ENCODE peak calls at places on chromosomes 16 and 17, in seven cellular contexts. One of them, this sample, is unnamed.

GRCh38 chr17:61966201-61966600 is 38.4 kb upstream of the INTS2 start:
- DNase-seq in fibroblast of the aortic adventitia: no peak
- DNase-seq in left ventricle myocardium inferior: no peak
- DNase-seq in kidney: no peak
- DNase-seq in fibroblast of pulmonary artery: no peak
- DNase-seq in tibial artery: no peak
- DNase-seq in AG10803: no peak
- DNase-seq in this sample: no peak

GRCh38 chr16:49158029-49158642 is 123.5 kb downstream of the CBLN1 start:
- DNase-seq in tibial artery: no peak
- DNase-seq in left ventricle myocardium inferior: peak
- DNase-seq in fibroblast of pulmonary artery: peak
- DNase-seq in AG10803: no peak
- DNase-seq in fibroblast of the aortic adventitia: peak
- DNase-seq in kidney: no peak
- DNase-seq in this sample: no peak

GRCh38 chr16:86383488-86384262 is 126.7 kb upstream of the FOXF1 start:
- DNase-seq in tibial artery: peak
- DNase-seq in AG10803: peak
- DNase-seq in left ventricle myocardium inferior: no peak
- DNase-seq in fibroblast of the aortic adventitia: peak
- DNase-seq in kidney: no peak
- DNase-seq in fibroblast of pulmonary artery: peak
- DNase-seq in this sample: peak

GRCh38 chr16:29664133-29664912 is 1.3 kb downstream of the SPN start:
- DNase-seq in AG10803: no peak
- DNase-seq in tibial artery: no peak
- DNase-seq in kidney: peak
- DNase-seq in fibroblast of pulmonary artery: no peak
- DNase-seq in fibroblast of the aortic adventitia: no peak
- DNase-seq in left ventricle myocardium inferior: no peak
- DNase-seq in this sample: no peak

GRCh38 chr17:70552982-70553334 is 383.6 kb downstream of the KCNJ2 start:
- DNase-seq in AG10803: no peak
- DNase-seq in tibial artery: no peak
- DNase-seq in fibroblast of the aortic adventitia: no peak
- DNase-seq in left ventricle myocardium inferior: no peak
- DNase-seq in kidney: no peak
- DNase-seq in fibroblast of pulmonary artery: no peak
- DNase-seq in this sample: no peak

GRCh38 chr16:81555660-81556059 is 111.1 kb downstream of the CMIP start:
- DNase-seq in fibroblast of pulmonary artery: no peak
- DNase-seq in kidney: no peak
- DNase-seq in tibial artery: no peak
- DNase-seq in fibroblast of the aortic adventitia: no peak
- DNase-seq in left ventricle myocardium inferior: no peak
- DNase-seq in AG10803: no peak
- DNase-seq in this sample: no peak

GRCh38 chr17:15973016-15973415 is 26.5 kb downstream of the ZSWIM7 start:
- DNase-seq in AG10803: no peak
- DNase-seq in kidney: no peak
- DNase-seq in left ventricle myocardium inferior: no peak
- DNase-seq in fibroblast of pulmonary artery: no peak
- DNase-seq in tibial artery: no peak
- DNase-seq in fibroblast of the aortic adventitia: no peak
- DNase-seq in this sample: no peak

GRCh38 chr16:4624827-4625616 is 396 bp downstream of the MGRN1 start:
- DNase-seq in fibroblast of pulmonary artery: peak
- DNase-seq in kidney: peak
- DNase-seq in fibroblast of the aortic adventitia: peak
- DNase-seq in left ventricle myocardium inferior: peak
- DNase-seq in tibial artery: peak
- DNase-seq in AG10803: peak
- DNase-seq in this sample: peak

GRCh38 chr16:680967-681745 is 946 bp downstream of the STUB1 start:
- DNase-seq in tibial artery: no peak
- DNase-seq in AG10803: peak
- DNase-seq in fibroblast of the aortic adventitia: peak
- DNase-seq in kidney: no peak
- DNase-seq in fibroblast of pulmonary artery: peak
- DNase-seq in left ventricle myocardium inferior: no peak
- DNase-seq in this sample: no peak

GRCh38 chr16:8962393-8963009 is 1.2 kb downstream of the USP7 start:
- DNase-seq in tibial artery: no peak
- DNase-seq in AG10803: no peak
- DNase-seq in fibroblast of pulmonary artery: no peak
- DNase-seq in kidney: peak
- DNase-seq in left ventricle myocardium inferior: no peak
- DNase-seq in fibroblast of the aortic adventitia: peak
- DNase-seq in this sample: no peak

GRCh38 chr17:65294184-65294719 is 157.1 kb downstream of the RGS9 start:
- DNase-seq in left ventricle myocardium inferior: peak
- DNase-seq in AG10803: peak
- DNase-seq in fibroblast of the aortic adventitia: peak
- DNase-seq in kidney: peak
- DNase-seq in fibroblast of pulmonary artery: peak
- DNase-seq in tibial artery: peak
- DNase-seq in this sample: peak

GRCh38 chr17:10745231-10745630 is 15.4 kb upstream of the TMEM220 start:
- DNase-seq in left ventricle myocardium inferior: no peak
- DNase-seq in fibroblast of pulmonary artery: no peak
- DNase-seq in kidney: no peak
- DNase-seq in tibial artery: no peak
- DNase-seq in fibroblast of the aortic adventitia: no peak
- DNase-seq in AG10803: peak
- DNase-seq in this sample: peak

GRCh38 chr17:76893623-76894358 is 25.6 kb downstream of the MGAT5B start:
- DNase-seq in fibroblast of the aortic adventitia: no peak
- DNase-seq in left ventricle myocardium inferior: no peak
- DNase-seq in fibroblast of pulmonary artery: no peak
- DNase-seq in AG10803: no peak
- DNase-seq in kidney: no peak
- DNase-seq in tibial artery: no peak
- DNase-seq in this sample: no peak

GRCh38 chr16:582614-583331 is 7.1 kb upstream of the RAB40C start:
- DNase-seq in kidney: no peak
- DNase-seq in AG10803: no peak
- DNase-seq in left ventricle myocardium inferior: no peak
- DNase-seq in tibial artery: no peak
- DNase-seq in fibroblast of pulmonary artery: no peak
- DNase-seq in fibroblast of the aortic adventitia: no peak
- DNase-seq in this sample: no peak

GRCh38 chr16:29943846-29944669 is 17.8 kb upstream of the TMEM219 start:
- DNase-seq in tibial artery: peak
- DNase-seq in kidney: no peak
- DNase-seq in fibroblast of the aortic adventitia: peak
- DNase-seq in fibroblast of pulmonary artery: peak
- DNase-seq in left ventricle myocardium inferior: no peak
- DNase-seq in AG10803: peak
- DNase-seq in this sample: peak

GRCh38 chr16:68377667-68378420 is 67.0 kb downstream of the PRMT7 start:
- DNase-seq in tibial artery: no peak
- DNase-seq in AG10803: no peak
- DNase-seq in kidney: no peak
- DNase-seq in fibroblast of the aortic adventitia: peak
- DNase-seq in fibroblast of pulmonary artery: peak
- DNase-seq in left ventricle myocardium inferior: no peak
- DNase-seq in this sample: no peak

GRCh38 chr17:78013683-78014467 is 55.4 kb downstream of the TNRC6C start:
- DNase-seq in AG10803: peak
- DNase-seq in fibroblast of the aortic adventitia: peak
- DNase-seq in kidney: no peak
- DNase-seq in left ventricle myocardium inferior: no peak
- DNase-seq in fibroblast of pulmonary artery: peak
- DNase-seq in tibial artery: peak
- DNase-seq in this sample: peak

GRCh38 chr17:40606548-40607353 is 40.9 kb downstream of the SMARCE1 start:
- DNase-seq in kidney: no peak
- DNase-seq in fibroblast of the aortic adventitia: no peak
- DNase-seq in tibial artery: no peak
- DNase-seq in left ventricle myocardium inferior: no peak
- DNase-seq in AG10803: no peak
- DNase-seq in fibroblast of pulmonary artery: no peak
- DNase-seq in this sample: no peak

GRCh38 chr16:57025941-57026777 is 36.8 kb downstream of the NLRC5 start:
- DNase-seq in left ventricle myocardium inferior: no peak
- DNase-seq in tibial artery: no peak
- DNase-seq in kidney: no peak
- DNase-seq in fibroblast of the aortic adventitia: no peak
- DNase-seq in AG10803: no peak
- DNase-seq in fibroblast of pulmonary artery: no peak
- DNase-seq in this sample: peak

GRCh38 chr17:67289174-67289876 is 44.3 kb upstream of the HELZ start:
- DNase-seq in kidney: peak
- DNase-seq in tibial artery: peak
- DNase-seq in left ventricle myocardium inferior: peak
- DNase-seq in fibroblast of the aortic adventitia: peak
- DNase-seq in fibroblast of pulmonary artery: peak
- DNase-seq in AG10803: peak
- DNase-seq in this sample: peak

GRCh38 chr16:49491111-49491670 is 117.6 kb downstream of the C16orf78 start:
- DNase-seq in left ventricle myocardium inferior: no peak
- DNase-seq in fibroblast of the aortic adventitia: no peak
- DNase-seq in tibial artery: peak
- DNase-seq in kidney: no peak
- DNase-seq in fibroblast of pulmonary artery: no peak
- DNase-seq in AG10803: no peak
- DNase-seq in this sample: peak

DNA sequence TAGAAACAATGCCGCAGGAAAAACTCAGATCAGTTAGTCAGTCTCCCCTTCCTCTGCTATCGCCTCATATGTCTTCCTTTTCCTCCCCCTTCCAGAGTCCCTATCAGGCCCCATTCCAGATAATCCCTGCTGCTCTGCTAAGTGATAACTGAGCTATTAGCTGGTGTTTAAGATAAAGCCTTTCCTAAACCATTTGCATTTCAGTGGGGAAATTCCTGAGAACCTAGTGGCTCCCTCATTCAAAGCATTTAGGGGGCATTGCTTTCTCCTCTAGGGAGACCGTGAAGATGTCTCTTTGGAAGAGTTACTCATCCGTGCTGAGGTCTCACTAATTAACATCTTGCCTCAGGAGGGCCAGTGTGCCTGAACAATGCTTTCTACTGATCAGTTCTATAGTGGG is 401.6 kb downstream of the NPIPA7 start:
- DNase-seq in kidney: no peak
- DNase-seq in tibial artery: no peak
- DNase-seq in fibroblast of the aortic adventitia: no peak
- DNase-seq in fibroblast of pulmonary artery: no peak
- DNase-seq in left ventricle myocardium inferior: no peak
- DNase-seq in AG10803: no peak
- DNase-seq in this sample: no peak
- H3K4me3 ChIP-seq in kidney: no peak
- H3K4me3 ChIP-seq in tibial artery: no peak
- H3K4me3 ChIP-seq in fibroblast of the aortic adventitia: no peak
- H3K4me3 ChIP-seq in fibroblast of pulmonary artery: no peak
- H3K4me3 ChIP-seq in left ventricle myocardium inferior: no peak
- H3K4me3 ChIP-seq in AG10803: no peak
- H3K4me3 ChIP-seq in this sample: no peak

GRCh38 chr17:18946536-18946935 is 5.4 kb upstream of the SLC5A10 start:
- DNase-seq in fibroblast of the aortic adventitia: no peak
- DNase-seq in AG10803: no peak
- DNase-seq in kidney: no peak
- DNase-seq in fibroblast of pulmonary artery: no peak
- DNase-seq in left ventricle myocardium inferior: no peak
- DNase-seq in tibial artery: no peak
- DNase-seq in this sample: no peak

GRCh38 chr17:18944646-18945045 is 7.3 kb upstream of the SLC5A10 start:
- DNase-seq in fibroblast of the aortic adventitia: no peak
- DNase-seq in tibial artery: no peak
- DNase-seq in left ventricle myocardium inferior: no peak
- DNase-seq in kidney: no peak
- DNase-seq in AG10803: no peak
- DNase-seq in fibroblast of pulmonary artery: no peak
- DNase-seq in this sample: no peak

GRCh38 chr17:18949566-18949965 is 2.4 kb upstream of the SLC5A10 start:
- DNase-seq in AG10803: no peak
- DNase-seq in left ventricle myocardium inferior: peak
- DNase-seq in fibroblast of pulmonary artery: peak
- DNase-seq in fibroblast of the aortic adventitia: peak
- DNase-seq in kidney: no peak
- DNase-seq in tibial artery: no peak
- DNase-seq in this sample: no peak

GRCh38 chr17:18948476-18949006 is 3.4 kb upstream of the SLC5A10 start:
- DNase-seq in kidney: peak
- DNase-seq in tibial artery: no peak
- DNase-seq in AG10803: no peak
- DNase-seq in left ventricle myocardium inferior: no peak
- DNase-seq in fibroblast of the aortic adventitia: no peak
- DNase-seq in fibroblast of pulmonary artery: no peak
- DNase-seq in this sample: no peak

GRCh38 chr17:18947866-18948265 is 4.1 kb upstream of the SLC5A10 start:
- DNase-seq in fibroblast of the aortic adventitia: no peak
- DNase-seq in tibial artery: no peak
- DNase-seq in fibroblast of pulmonary artery: no peak
- DNase-seq in kidney: no peak
- DNase-seq in left ventricle myocardium inferior: no peak
- DNase-seq in AG10803: no peak
- DNase-seq in this sample: no peak
- TF ChIP-seq CTCF in fibroblast of the aortic adventitia: no peak
- TF ChIP-seq CTCF in tibial artery: no peak
- TF ChIP-seq CTCF in fibroblast of pulmonary artery: no peak
- TF ChIP-seq CTCF in kidney: no peak
- TF ChIP-seq CTCF in left ventricle myocardium inferior: no peak
- TF ChIP-seq CTCF in AG10803: no peak
- TF ChIP-seq CTCF in this sample: no peak

GRCh38 chr16:75464130-75464918 is at the start of gene TMEM170A:
- DNase-seq in AG10803: peak
- DNase-seq in tibial artery: peak
- DNase-seq in left ventricle myocardium inferior: peak
- DNase-seq in kidney: peak
- DNase-seq in fibroblast of the aortic adventitia: peak
- DNase-seq in fibroblast of pulmonary artery: peak
- DNase-seq in this sample: peak

GRCh38 chr16:75459691-75460090 is 4.8 kb downstream of the TMEM170A start:
- DNase-seq in kidney: no peak
- DNase-seq in fibroblast of pulmonary artery: no peak
- DNase-seq in fibroblast of the aortic adventitia: no peak
- DNase-seq in tibial artery: no peak
- DNase-seq in AG10803: no peak
- DNase-seq in left ventricle myocardium inferior: no peak
- DNase-seq in this sample: no peak

GRCh38 chr16:75460441-75460840 is 4.0 kb downstream of the TMEM170A start:
- DNase-seq in AG10803: peak
- DNase-seq in fibroblast of the aortic adventitia: no peak
- DNase-seq in tibial artery: no peak
- DNase-seq in left ventricle myocardium inferior: no peak
- DNase-seq in kidney: no peak
- DNase-seq in fibroblast of pulmonary artery: peak
- DNase-seq in this sample: no peak

GRCh38 chr16:75461575-75461974 is 2.9 kb downstream of the TMEM170A start:
- DNase-seq in tibial artery: no peak
- DNase-seq in AG10803: no peak
- DNase-seq in left ventricle myocardium inferior: no peak
- DNase-seq in fibroblast of the aortic adventitia: no peak
- DNase-seq in kidney: no peak
- DNase-seq in fibroblast of pulmonary artery: no peak
- DNase-seq in this sample: no peak

GRCh38 chr16:75462804-75463203 is 1.7 kb downstream of the TMEM170A start:
- DNase-seq in AG10803: no peak
- DNase-seq in kidney: no peak
- DNase-seq in fibroblast of the aortic adventitia: no peak
- DNase-seq in left ventricle myocardium inferior: no peak
- DNase-seq in tibial artery: no peak
- DNase-seq in fibroblast of pulmonary artery: no peak
- DNase-seq in this sample: no peak
- H3K4me3 ChIP-seq in AG10803: peak
- H3K4me3 ChIP-seq in kidney: peak
- H3K4me3 ChIP-seq in fibroblast of the aortic adventitia: peak
- H3K4me3 ChIP-seq in left ventricle myocardium inferior: peak
- H3K4me3 ChIP-seq in tibial artery: peak
- H3K4me3 ChIP-seq in fibroblast of pulmonary artery: peak
- H3K4me3 ChIP-seq in this sample: no peak

GRCh38 chr17:48767263-48767774 is 38.8 kb upstream of the HOXB13 start:
- DNase-seq in fibroblast of the aortic adventitia: no peak
- DNase-seq in kidney: peak
- DNase-seq in AG10803: no peak
- DNase-seq in fibroblast of pulmonary artery: no peak
- DNase-seq in tibial artery: no peak
- DNase-seq in left ventricle myocardium inferior: no peak
- DNase-seq in this sample: peak
- TF ChIP-seq CTCF in fibroblast of the aortic adventitia: no peak
- TF ChIP-seq CTCF in kidney: no peak
- TF ChIP-seq CTCF in AG10803: no peak
- TF ChIP-seq CTCF in fibroblast of pulmonary artery: no peak
- TF ChIP-seq CTCF in tibial artery: no peak
- TF ChIP-seq CTCF in left ventricle myocardium inferior: no peak
- TF ChIP-seq CTCF in this sample: no peak

This sample was measured in sigmoid colon.